ENCODE peak calls at places on chromosomes 6 and 20, in seven cellular contexts. N is H54; D is ascending aorta; F is ELR; J is CD4-positive, alpha-beta T cell; Q is ovary; O is epithelial cell of esophagus. A is an unnamed sample.
A peak's percentile ranks its signal among the peaks of the same experiment; 100 is the strongest.

GRCh38 chr6:105851181-105851580 is 235.0 kb upstream of the PRDM1 start:
- DNase-seq in N (no peak), D (no peak), F (no peak), J (no peak), Q (no peak), O (no peak), A (no peak)

GRCh38 chr6:109458774-109459531 is 3.4 kb upstream of the MICAL1 start:
- DNase-seq in N (no peak), D (no peak), F (no peak), J (peak; percentile 29), Q (no peak), O (peak; percentile 19), A (no peak)

GRCh38 chr6:39881851-39882566 is 52.3 kb downstream of the MOCS1 start:
- DNase-seq in N (no peak), D (no peak), F (peak; percentile 15), J (no peak), Q (peak; percentile 52), O (no peak), A (no peak)

GRCh38 chr6:18330548-18331066 is 56.5 kb upstream of the RNF144B start:
- DNase-seq in N (no peak), D (no peak), F (no peak), J (no peak), Q (no peak), O (no peak), A (no peak)

GRCh38 chr6:165774903-165775608 is 112.0 kb upstream of the PDE10A start:
- DNase-seq in N (no peak), D (no peak), F (no peak), J (no peak), Q (no peak), O (peak; percentile 3), A (no peak)

GRCh38 chr6:90202156-90202555 is 94.5 kb downstream of the BACH2 start:
- DNase-seq in N (no peak), D (no peak), F (no peak), J (no peak), Q (no peak), O (no peak), A (no peak)

GRCh38 chr20:17895641-17896246 is 72.8 kb downstream of the SNX5 start:
- DNase-seq in N (peak; percentile 46), D (no peak), F (peak; percentile 74), J (no peak), Q (peak; percentile 80), O (peak; percentile 58), A (no peak)

GRCh38 chr6:70413829-70414494 is 654 bp downstream of the FAM135A start:
- DNase-seq in N (peak; percentile 5), D (no peak), F (peak; percentile 40), J (no peak), Q (no peak), O (peak; percentile 26), A (no peak)

GRCh38 chr20:251352-251751 is 6.2 kb upstream of the DEFB132 start:
- DNase-seq in N (no peak), D (no peak), F (no peak), J (no peak), Q (no peak), O (no peak), A (no peak)

GRCh38 chr6:30970946-30971345 is 12.6 kb upstream of the MUC21 start:
- DNase-seq in N (no peak), D (no peak), F (no peak), J (no peak), Q (no peak), O (peak; percentile 54), A (no peak)

GRCh38 chr20:13140775-13141174 is 80.3 kb upstream of the ISM1 start:
- DNase-seq in N (no peak), D (no peak), F (no peak), J (no peak), Q (no peak), O (no peak), A (no peak)

GRCh38 chr6:54315692-54316091 is 7.5 kb downstream of the TINAG start:
- DNase-seq in N (no peak), D (no peak), F (no peak), J (no peak), Q (no peak), O (peak; percentile 66), A (no peak)

GRCh38 chr20:3812975-3813599 is 7.3 kb upstream of the AP5S1 start:
- DNase-seq in N (no peak), D (no peak), F (no peak), J (no peak), Q (no peak), O (no peak), A (peak; percentile 29)

GRCh38 chr6:20711518-20711917 is 177.3 kb downstream of the CDKAL1 start:
- DNase-seq in N (no peak), D (no peak), F (peak; percentile 29), J (no peak), Q (no peak), O (peak; percentile 49), A (no peak)

GRCh38 chr6:6131492-6132109 is 124.9 kb upstream of the NRN1 start:
- DNase-seq in N (peak; percentile 9), D (no peak), F (peak; percentile 17), J (no peak), Q (no peak), O (peak; percentile 8), A (no peak)

GRCh38 chr6:63814459-63814858 is 178.9 kb downstream of the PHF3 start:
- DNase-seq in N (no peak), D (no peak), F (peak; percentile 39), J (no peak), Q (no peak), O (no peak), A (no peak)

GRCh38 chr6:11132191-11132590 is 20.7 kb upstream of the ERVFRD-1 start:
- DNase-seq in N (no peak), D (no peak), F (no peak), J (no peak), Q (no peak), O (no peak), A (no peak)

GRCh38 chr6:109241199-109241598 is 141.1 kb downstream of the CD164 start:
- DNase-seq in N (no peak), D (no peak), F (peak; percentile 69), J (no peak), Q (no peak), O (peak; percentile 86), A (no peak)

A was measured in SW 1271.